ENCODE peak calls at places on chromosomes 2 and 18, in eight cellular contexts. K is prostate gland, F is breast epithelium, S is IMR-90, D is Peyer's patch, A is sigmoid colon, X is HCT116, B is suprapubic skin. H is an unnamed sample.

GRCh38 chr2:44578401-44579135 is 216.8 kb downstream of the CAMKMT start:
- DNase-seq in B (no peak), F (no peak), A (no peak), S (peak), D (no peak), X (no peak), K (no peak), H (peak)

GRCh38 chr18:58276640-58277456 is 232.8 kb downstream of the NEDD4L start:
- DNase-seq in A (no peak), X (no peak), F (no peak), K (peak), D (no peak), B (no peak), S (no peak), H (no peak)

GRCh38 chr2:31404302-31404701 is 10.2 kb downstream of the XDH start:
- DNase-seq in S (peak), A (no peak), D (no peak), F (no peak), K (no peak), B (no peak), X (no peak), H (no peak)

GRCh38 chr2:161077367-161078210 is 82.6 kb upstream of the TANK start:
- DNase-seq in S (peak), A (no peak), K (peak), F (no peak), X (no peak), B (no peak), D (peak), H (no peak)

GRCh38 chr18:40810371-40810770 is 1144.7 kb upstream of the PIK3C3 start:
- DNase-seq in X (no peak), K (no peak), A (no peak), D (no peak), F (no peak), B (no peak), S (peak), H (no peak)

GRCh38 chr2:10305254-10305635 is 2.5 kb downstream of the HPCAL1 start:
- DNase-seq in X (no peak), D (no peak), S (no peak), A (no peak), F (no peak), K (no peak), B (no peak), H (no peak)

GRCh38 chr2:170744248-170745002 is 25.8 kb upstream of the ERICH2 start:
- DNase-seq in X (no peak), K (no peak), B (no peak), D (no peak), A (no peak), F (no peak), S (no peak), H (no peak)

GRCh38 chr2:152647417-152648010 is 69.7 kb downstream of the PRPF40A start:
- DNase-seq in D (peak), F (no peak), A (peak), K (peak), S (peak), B (no peak), X (no peak), H (peak)

GRCh38 chr2:225010804-225011203 is 31.5 kb downstream of the DOCK10 start:
- DNase-seq in S (peak), D (no peak), F (no peak), X (peak), A (no peak), B (no peak), K (no peak), H (no peak)

GRCh38 chr2:106219813-106220212 is 25.7 kb upstream of the UXS1 start:
- DNase-seq in A (no peak), D (no peak), F (no peak), K (no peak), S (no peak), B (no peak), X (no peak), H (no peak)

GRCh38 chr2:20049631-20050030 is 1.8 kb downstream of the LAPTM4A start:
- DNase-seq in K (no peak), D (no peak), A (no peak), S (peak), X (no peak), F (no peak), B (no peak), H (no peak)

GRCh38 chr2:124209441-124209840 is 184.4 kb downstream of the CNTNAP5 start:
- DNase-seq in D (no peak), K (no peak), X (no peak), A (no peak), F (no peak), B (no peak), S (no peak), H (no peak)

GRCh38 chr18:23365602-23366001 is 87.5 kb upstream of the RIOK3 start:
- DNase-seq in B (no peak), K (no peak), D (no peak), S (peak), F (no peak), X (no peak), A (no peak), H (peak)

GRCh38 chr2:10255189-10256030 is 47.3 kb upstream of the HPCAL1 start:
- DNase-seq in D (no peak), F (no peak), K (no peak), A (peak), B (no peak), S (no peak), X (no peak), H (peak)

GRCh38 chr18:54127759-54128378 is 96.6 kb downstream of the MBD2 start:
- DNase-seq in K (no peak), B (no peak), S (peak), A (no peak), X (peak), D (no peak), F (no peak), H (no peak)

GRCh38 chr2:226726546-226726945 is 73.1 kb downstream of the IRS1 start:
- DNase-seq in X (no peak), A (no peak), D (no peak), K (no peak), B (no peak), F (no peak), S (peak), H (no peak)

GRCh38 chr2:127570282-127571250 is 35.1 kb downstream of the MYO7B start:
- DNase-seq in B (peak), X (no peak), K (no peak), F (no peak), D (peak), A (peak), S (peak), H (no peak)

GRCh38 chr2:239440511-239440959 is 39.7 kb upstream of the HDAC4 start:
- DNase-seq in S (no peak), A (no peak), X (no peak), F (no peak), B (no peak), K (no peak), D (no peak), H (no peak)

GRCh38 chr2:7594211-7594610 is 677.0 kb downstream of the RNF144A start:
- DNase-seq in B (no peak), A (no peak), F (no peak), X (no peak), S (no peak), K (no peak), D (no peak), H (no peak)

GRCh38 chr2:28291811-28292455 is 100.7 kb upstream of the FOSL2 start:
- DNase-seq in A (no peak), S (peak), D (no peak), F (no peak), X (no peak), B (no peak), K (no peak), H (no peak)

GRCh38 chr2:129277611-129278010 is 701.9 kb upstream of the RAB6C start:
- DNase-seq in X (no peak), A (no peak), D (no peak), B (no peak), F (no peak), K (no peak), S (no peak), H (no peak)

GRCh38 chr2:69784228-69784627 is 42.3 kb downstream of the ANXA4 start:
- DNase-seq in K (no peak), F (no peak), D (no peak), A (no peak), S (no peak), X (no peak), B (no peak), H (no peak)

GRCh38 chr2:152558174-152559091 is 158.8 kb downstream of the PRPF40A start:
- DNase-seq in K (no peak), D (no peak), F (no peak), A (no peak), X (no peak), S (peak), B (no peak), H (no peak)

GRCh38 chr2:160694631-160695030 is 201.0 kb upstream of the RBMS1 start:
- DNase-seq in B (no peak), D (no peak), F (no peak), S (peak), X (no peak), A (no peak), K (no peak), H (no peak)

GRCh38 chr2:195533771-195534642 is 123.0 kb upstream of the SLC39A10 start:
- DNase-seq in K (no peak), A (no peak), F (no peak), B (no peak), X (peak), S (peak), D (peak), H (peak)
- TF ChIP-seq CTCF in K (no peak), A (no peak), F (no peak), B (no peak), X (no peak), S (peak), D (no peak), H (no peak)

GRCh38 chr2:230590333-230590732 is 122.3 kb upstream of the CAB39 start:
- DNase-seq in F (no peak), B (no peak), S (no peak), A (no peak), X (no peak), K (no peak), D (no peak), H (no peak)
- H3K27ac ChIP-seq in F (no peak), B (no peak), S (no peak), A (no peak), X (no peak), K (no peak), D (no peak), H (no peak)

DNA sequence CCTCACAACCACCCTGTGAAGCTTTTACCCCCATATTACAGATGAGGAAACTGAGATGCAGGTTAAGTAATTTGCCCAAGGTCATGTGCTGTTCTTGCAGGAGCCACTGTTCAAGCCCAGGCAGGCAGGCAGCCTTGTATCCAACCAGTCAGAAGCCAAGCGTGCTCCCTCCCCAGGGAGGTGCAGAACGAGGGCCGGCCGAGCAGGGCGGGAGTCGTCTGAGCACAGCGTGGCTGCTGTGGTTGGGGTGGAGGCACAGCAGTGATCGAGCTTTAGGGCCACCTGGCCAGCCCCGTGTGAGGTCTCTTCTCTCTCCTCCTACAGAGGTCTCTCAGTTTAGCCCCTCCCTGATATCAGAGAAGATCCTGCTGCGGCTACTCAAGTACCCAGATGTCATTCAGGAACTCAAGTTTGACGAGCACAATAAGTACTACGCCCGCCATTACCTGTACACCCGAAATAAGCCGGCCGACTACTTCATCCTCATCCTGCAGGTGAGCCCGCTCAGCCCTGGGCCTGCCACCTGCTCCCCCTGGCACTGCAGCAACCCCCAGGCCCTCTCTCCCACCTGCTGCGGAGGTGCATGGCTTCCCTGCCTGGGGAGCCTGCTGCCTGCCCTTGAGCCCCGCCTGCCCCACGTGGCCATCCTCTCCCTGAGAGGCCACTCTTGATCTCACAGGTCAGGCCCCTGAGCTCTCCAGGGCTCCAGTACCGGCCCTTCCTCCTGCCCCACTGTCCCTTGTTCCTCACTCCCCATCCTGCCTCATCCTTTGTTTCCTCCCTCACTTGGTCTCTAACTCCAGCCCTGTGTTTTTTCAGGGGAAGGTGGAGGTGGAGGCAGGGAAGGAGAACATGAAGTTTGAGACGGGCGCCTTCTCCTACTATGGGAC is 17.1 kb upstream of the CNNM3 start:
- DNase-seq in D (no peak), F (no peak), K (no peak), S (no peak), B (no peak), X (no peak), A (peak), H (no peak)
- TF ChIP-seq POLR2A in D (no peak), F (no peak), K (no peak), S (no peak), B (no peak), X (no peak), A (no peak), H (no peak)

GRCh38 chr18:50051288-50051687 is 143.7 kb downstream of the MYO5B start:
- DNase-seq in B (no peak), F (no peak), S (no peak), D (no peak), K (no peak), X (no peak), A (no peak), H (peak)
- TF ChIP-seq CTCF in B (no peak), F (no peak), S (no peak), D (peak), K (peak), X (peak), A (no peak), H (no peak)

DNA sequence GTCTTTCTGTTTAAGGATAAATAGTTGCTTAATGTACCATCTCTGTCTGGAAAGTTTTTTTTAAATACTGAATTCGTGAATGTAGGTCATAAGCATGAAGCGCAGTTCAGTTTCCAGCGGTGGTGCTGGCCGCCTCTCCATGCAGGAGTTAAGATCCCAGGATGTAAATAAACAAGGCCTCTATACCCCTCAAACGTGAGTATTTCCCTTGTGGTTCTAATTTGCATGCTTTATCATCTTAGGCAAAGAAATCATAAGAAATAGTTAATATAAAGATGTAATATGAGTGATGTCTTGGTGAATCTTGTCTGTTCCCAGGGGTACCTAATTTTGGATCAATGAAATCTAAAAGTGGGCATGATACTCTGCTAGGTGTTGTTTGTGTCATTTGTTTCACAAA is 1.5 kb downstream of the NDC80 start:
- DNase-seq in B (no peak), X (no peak), K (no peak), F (no peak), S (no peak), A (no peak), D (no peak), H (no peak)
- H3K27ac ChIP-seq in B (no peak), X (no peak), K (no peak), F (no peak), S (no peak), A (no peak), D (no peak), H (no peak)

GRCh38 chr2:73252238-73253027 is 18.3 kb downstream of the CCT7 start:
- DNase-seq in D (no peak), F (no peak), X (no peak), K (no peak), S (no peak), A (no peak), B (no peak), H (no peak)
- TF ChIP-seq POLR2A in D (no peak), F (no peak), X (no peak), K (no peak), S (no peak), A (no peak), B (no peak), H (no peak)

DNA sequence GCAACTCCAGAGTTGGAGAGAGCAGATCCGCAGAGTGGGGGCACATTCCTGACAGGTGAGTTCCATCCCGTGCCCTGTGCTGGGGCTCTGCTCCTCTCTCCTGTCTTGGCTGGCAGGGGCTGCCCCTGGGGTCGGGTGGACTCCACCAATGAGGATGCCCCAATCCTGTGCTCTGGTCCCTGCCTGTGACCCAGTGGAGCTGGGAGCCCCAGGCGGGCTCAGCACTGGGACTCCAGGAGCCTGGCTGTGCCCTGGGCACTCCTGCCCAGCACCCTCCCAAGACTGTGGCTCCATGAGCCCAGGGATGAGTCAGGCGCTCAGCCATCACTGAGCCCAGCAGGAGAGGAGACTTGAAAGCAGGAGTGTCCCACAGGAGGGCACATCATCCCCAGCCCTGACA is 53.9 kb downstream of the MBP start:
- DNase-seq in S (no peak), D (peak), K (no peak), A (no peak), B (no peak), F (no peak), X (no peak), H (no peak)
- TF ChIP-seq CTCF in S (no peak), D (no peak), K (no peak), A (no peak), B (no peak), F (no peak), X (no peak), H (no peak)

H was measured in body of pancreas.